ENCODE peak calls at places on chromosomes 1 and 21, in ten cellular contexts. One of them, this sample, is unnamed.
A peak's percentile ranks its signal among the peaks of the same experiment; 100 is the strongest.

GRCh38 chr1:91404151-91405012 is at the start of gene HFM1:
- DNase-seq in A549: peak; percentile 43
- DNase-seq in PC-3: no peak
- DNase-seq in tibial artery: peak; percentile 71
- DNase-seq in fibroblast of lung: peak; percentile 70
- DNase-seq in tibial nerve: peak; percentile 28
- DNase-seq in heart left ventricle: peak; percentile 81
- DNase-seq in lower lobe of right lung: peak; percentile 78
- DNase-seq in H9: peak; percentile 93
- DNase-seq in uterus: peak; percentile 83
- DNase-seq in this sample: peak; percentile 68

GRCh38 chr1:109327285-109327684 is 20.5 kb upstream of the MYBPHL start:
- DNase-seq in A549: no peak
- DNase-seq in PC-3: no peak
- DNase-seq in tibial artery: no peak
- DNase-seq in fibroblast of lung: no peak
- DNase-seq in tibial nerve: no peak
- DNase-seq in heart left ventricle: no peak
- DNase-seq in lower lobe of right lung: no peak
- DNase-seq in H9: no peak
- DNase-seq in uterus: no peak
- DNase-seq in this sample: no peak

GRCh38 chr1:13951793-13952751 is 252.1 kb downstream of the PRDM2 start:
- DNase-seq in A549: no peak
- DNase-seq in PC-3: no peak
- DNase-seq in tibial artery: no peak
- DNase-seq in fibroblast of lung: peak; percentile 9
- DNase-seq in tibial nerve: no peak
- DNase-seq in heart left ventricle: no peak
- DNase-seq in lower lobe of right lung: no peak
- DNase-seq in H9: no peak
- DNase-seq in uterus: no peak
- DNase-seq in this sample: no peak

GRCh38 chr1:3545363-3546047 is 65.8 kb downstream of the MEGF6 start:
- DNase-seq in A549: no peak
- DNase-seq in PC-3: no peak
- DNase-seq in tibial artery: no peak
- DNase-seq in fibroblast of lung: peak; percentile 35
- DNase-seq in tibial nerve: no peak
- DNase-seq in heart left ventricle: no peak
- DNase-seq in lower lobe of right lung: no peak
- DNase-seq in H9: no peak
- DNase-seq in uterus: peak; percentile 59
- DNase-seq in this sample: peak; percentile 21

GRCh38 chr1:5888606-5889211 is 103.5 kb downstream of the NPHP4 start:
- DNase-seq in A549: no peak
- DNase-seq in PC-3: no peak
- DNase-seq in tibial artery: no peak
- DNase-seq in fibroblast of lung: no peak
- DNase-seq in tibial nerve: no peak
- DNase-seq in heart left ventricle: no peak
- DNase-seq in lower lobe of right lung: peak; percentile 14
- DNase-seq in H9: peak; percentile 44
- DNase-seq in uterus: no peak
- DNase-seq in this sample: no peak

GRCh38 chr21:44612669-44613229 is 870 bp downstream of the KRTAP10-8 start:
- DNase-seq in A549: no peak
- DNase-seq in PC-3: no peak
- DNase-seq in tibial artery: no peak
- DNase-seq in fibroblast of lung: no peak
- DNase-seq in tibial nerve: no peak
- DNase-seq in heart left ventricle: no peak
- DNase-seq in lower lobe of right lung: no peak
- DNase-seq in H9: no peak
- DNase-seq in uterus: no peak
- DNase-seq in this sample: no peak

GRCh38 chr21:44273046-44273445 is 11.3 kb upstream of the DNMT3L start:
- DNase-seq in A549: no peak
- DNase-seq in PC-3: no peak
- DNase-seq in tibial artery: no peak
- DNase-seq in fibroblast of lung: no peak
- DNase-seq in tibial nerve: no peak
- DNase-seq in heart left ventricle: no peak
- DNase-seq in lower lobe of right lung: no peak
- DNase-seq in H9: no peak
- DNase-seq in uterus: no peak
- DNase-seq in this sample: no peak

GRCh38 chr1:237730826-237731350 is 159.8 kb downstream of the ZP4 start:
- DNase-seq in A549: no peak
- DNase-seq in PC-3: no peak
- DNase-seq in tibial artery: no peak
- DNase-seq in fibroblast of lung: no peak
- DNase-seq in tibial nerve: no peak
- DNase-seq in heart left ventricle: no peak
- DNase-seq in lower lobe of right lung: no peak
- DNase-seq in H9: no peak
- DNase-seq in uterus: no peak
- DNase-seq in this sample: no peak

GRCh38 chr1:208240698-208241355 is 3.4 kb downstream of the PLXNA2 start:
- DNase-seq in A549: no peak
- DNase-seq in PC-3: no peak
- DNase-seq in tibial artery: no peak
- DNase-seq in fibroblast of lung: no peak
- DNase-seq in tibial nerve: no peak
- DNase-seq in heart left ventricle: no peak
- DNase-seq in lower lobe of right lung: no peak
- DNase-seq in H9: no peak
- DNase-seq in uterus: no peak
- DNase-seq in this sample: no peak

GRCh38 chr1:208239518-208240381 is 4.4 kb downstream of the PLXNA2 start:
- DNase-seq in A549: no peak
- DNase-seq in PC-3: no peak
- DNase-seq in tibial artery: no peak
- DNase-seq in fibroblast of lung: no peak
- DNase-seq in tibial nerve: no peak
- DNase-seq in heart left ventricle: peak; percentile 11
- DNase-seq in lower lobe of right lung: no peak
- DNase-seq in H9: no peak
- DNase-seq in uterus: no peak
- DNase-seq in this sample: peak; percentile 65

GRCh38 chr1:208241541-208241940 is 2.6 kb downstream of the PLXNA2 start:
- DNase-seq in A549: no peak
- DNase-seq in PC-3: no peak
- DNase-seq in tibial artery: no peak
- DNase-seq in fibroblast of lung: no peak
- DNase-seq in tibial nerve: no peak
- DNase-seq in heart left ventricle: no peak
- DNase-seq in lower lobe of right lung: no peak
- DNase-seq in H9: no peak
- DNase-seq in uterus: no peak
- DNase-seq in this sample: no peak

GRCh38 chr1:208237241-208237640 is 6.9 kb downstream of the PLXNA2 start:
- DNase-seq in A549: no peak
- DNase-seq in PC-3: no peak
- DNase-seq in tibial artery: no peak
- DNase-seq in fibroblast of lung: no peak
- DNase-seq in tibial nerve: no peak
- DNase-seq in heart left ventricle: no peak
- DNase-seq in lower lobe of right lung: no peak
- DNase-seq in H9: no peak
- DNase-seq in uterus: no peak
- DNase-seq in this sample: no peak

DNA sequence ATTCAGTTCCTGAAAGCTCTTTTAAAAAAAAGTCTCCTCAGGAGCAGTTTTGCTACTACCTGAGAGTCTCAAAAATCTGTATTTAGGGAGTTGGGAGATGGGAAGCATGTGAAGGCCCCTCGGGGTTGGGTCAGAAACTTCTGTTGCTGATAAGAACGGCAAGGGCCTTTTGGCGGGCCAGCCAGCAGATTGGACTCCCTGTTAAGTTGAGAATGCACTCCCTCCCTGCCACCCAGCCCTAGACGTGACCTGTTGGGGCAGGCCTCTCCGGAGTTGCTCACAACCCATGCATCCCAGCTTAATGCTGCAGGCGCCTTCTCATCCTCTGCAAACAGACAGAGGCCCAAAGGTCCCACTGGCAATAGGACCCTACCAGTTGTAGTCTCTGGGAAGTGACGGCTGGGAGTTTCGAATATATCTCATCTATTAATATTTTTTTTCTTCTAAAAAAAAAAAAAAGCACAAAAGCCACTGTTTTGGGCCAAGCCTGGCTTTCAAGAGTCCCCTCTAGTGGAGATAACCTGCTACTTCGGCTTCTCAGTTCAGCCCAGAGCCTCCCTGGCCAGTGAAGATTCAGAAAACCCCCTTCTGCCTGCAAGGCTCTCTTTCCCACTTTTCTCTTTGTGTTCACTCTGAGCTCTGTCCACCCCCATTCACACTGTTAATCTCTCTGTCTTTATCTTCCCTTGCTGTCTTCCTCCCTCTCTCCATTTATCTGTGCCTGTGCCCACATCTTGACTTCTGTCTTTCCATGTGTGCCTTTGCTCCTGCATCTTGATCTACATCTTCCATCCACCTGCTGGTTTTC is 5.3 kb downstream of the PLXNA2 start:
- DNase-seq in A549: peak; percentile 58
- DNase-seq in PC-3: peak; percentile 71
- DNase-seq in tibial artery: no peak
- DNase-seq in fibroblast of lung: peak; percentile 74
- DNase-seq in tibial nerve: no peak
- DNase-seq in heart left ventricle: peak; percentile 23
- DNase-seq in lower lobe of right lung: no peak
- DNase-seq in H9: peak; percentile 77
- DNase-seq in uterus: no peak
- DNase-seq in this sample: no peak
- H3K4me1 ChIP-seq in A549: peaks cover 23% of the 10 kb centered on the region
- H3K4me1 ChIP-seq in PC-3: peaks cover 21% of the 10 kb centered on the region
- H3K4me1 ChIP-seq in tibial artery: peaks cover 8% of the 10 kb centered on the region
- H3K4me1 ChIP-seq in fibroblast of lung: no peaks in the 10 kb centered on the region
- H3K4me1 ChIP-seq in tibial nerve: peaks cover 12% of the 10 kb centered on the region
- H3K4me1 ChIP-seq in heart left ventricle: no peaks in the 10 kb centered on the region
- H3K4me1 ChIP-seq in lower lobe of right lung: peaks cover 91% of the 10 kb centered on the region
- H3K4me1 ChIP-seq in H9: peaks cover under 1% of the 10 kb centered on the region
- H3K4me1 ChIP-seq in uterus: peaks cover 6% of the 10 kb centered on the region
- H3K4me1 ChIP-seq in this sample: peaks cover 85% of the 10 kb centered on the region

GRCh38 chr1:21319447-21320407 is 29.5 kb upstream of the ECE1 start:
- DNase-seq in A549: peak; percentile 28
- DNase-seq in PC-3: no peak
- DNase-seq in tibial artery: peak; percentile 96
- DNase-seq in fibroblast of lung: no peak
- DNase-seq in tibial nerve: no peak
- DNase-seq in heart left ventricle: no peak
- DNase-seq in lower lobe of right lung: no peak
- DNase-seq in H9: no peak
- DNase-seq in uterus: no peak
- DNase-seq in this sample: peak; percentile 87
- TF ChIP-seq CTCF in A549: no peak
- TF ChIP-seq CTCF in PC-3: no peak
- TF ChIP-seq CTCF in tibial artery: peak; percentile 25
- TF ChIP-seq CTCF in fibroblast of lung: no peak
- TF ChIP-seq CTCF in tibial nerve: peak; percentile 13
- TF ChIP-seq CTCF in heart left ventricle: no peak
- TF ChIP-seq CTCF in lower lobe of right lung: no peak
- TF ChIP-seq CTCF in H9: peak; percentile 33
- TF ChIP-seq CTCF in uterus: no peak
- TF ChIP-seq CTCF in this sample: no peak

DNA sequence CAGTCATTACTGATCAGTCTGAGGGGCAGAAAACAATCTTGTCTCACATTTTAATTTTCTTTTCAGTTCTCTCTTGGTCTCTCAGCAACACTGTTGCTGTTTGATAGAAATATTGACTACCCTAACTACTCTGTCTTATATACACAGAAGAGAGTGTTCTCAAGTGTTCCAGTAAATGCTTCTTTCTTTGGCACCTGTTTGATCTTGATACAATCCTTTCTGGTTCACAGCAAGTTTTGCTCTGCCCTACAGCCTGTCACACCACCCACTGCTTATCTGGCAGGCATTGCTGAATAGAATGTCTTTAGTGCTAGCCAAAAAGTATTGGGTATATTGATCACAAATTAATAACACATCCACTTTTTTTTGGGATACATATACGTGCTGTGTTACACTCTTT is 75.7 kb upstream of the WLS start:
- DNase-seq in A549: no peak
- DNase-seq in PC-3: no peak
- DNase-seq in tibial artery: no peak
- DNase-seq in fibroblast of lung: no peak
- DNase-seq in tibial nerve: no peak
- DNase-seq in heart left ventricle: no peak
- DNase-seq in lower lobe of right lung: no peak
- DNase-seq in H9: no peak
- DNase-seq in uterus: no peak
- DNase-seq in this sample: peak; percentile 61
- H3K27ac ChIP-seq in A549: no peak overlapping the region
- H3K27ac ChIP-seq in PC-3: no peak overlapping the region
- H3K27ac ChIP-seq in tibial artery: no peak overlapping the region
- H3K27ac ChIP-seq in fibroblast of lung: no peak overlapping the region
- H3K27ac ChIP-seq in tibial nerve: no peak overlapping the region
- H3K27ac ChIP-seq in heart left ventricle: no peak overlapping the region
- H3K27ac ChIP-seq in lower lobe of right lung: no peak overlapping the region
- H3K27ac ChIP-seq in H9: no peak overlapping the region
- H3K27ac ChIP-seq in uterus: no peak overlapping the region
- H3K27ac ChIP-seq in this sample: peak overlapping the region; percentile 84

GRCh38 chr1:87513270-87513669 is 184.6 kb downstream of the LMO4 start:
- DNase-seq in A549: no peak
- DNase-seq in PC-3: no peak
- DNase-seq in tibial artery: no peak
- DNase-seq in fibroblast of lung: peak; percentile 53
- DNase-seq in tibial nerve: no peak
- DNase-seq in heart left ventricle: no peak
- DNase-seq in lower lobe of right lung: no peak
- DNase-seq in H9: no peak
- DNase-seq in uterus: no peak
- DNase-seq in this sample: no peak

GRCh38 chr1:87512431-87512830 is 183.8 kb downstream of the LMO4 start:
- DNase-seq in A549: no peak
- DNase-seq in PC-3: no peak
- DNase-seq in tibial artery: no peak
- DNase-seq in fibroblast of lung: peak; percentile 39
- DNase-seq in tibial nerve: no peak
- DNase-seq in heart left ventricle: no peak
- DNase-seq in lower lobe of right lung: no peak
- DNase-seq in H9: no peak
- DNase-seq in uterus: no peak
- DNase-seq in this sample: no peak

GRCh38 chr1:87513971-87514660 is 185.4 kb downstream of the LMO4 start:
- DNase-seq in A549: no peak
- DNase-seq in PC-3: no peak
- DNase-seq in tibial artery: no peak
- DNase-seq in fibroblast of lung: peak; percentile 2
- DNase-seq in tibial nerve: no peak
- DNase-seq in heart left ventricle: no peak
- DNase-seq in lower lobe of right lung: no peak
- DNase-seq in H9: no peak
- DNase-seq in uterus: no peak
- DNase-seq in this sample: no peak

GRCh38 chr1:87510540-87510939 is 181.9 kb downstream of the LMO4 start:
- DNase-seq in A549: no peak
- DNase-seq in PC-3: no peak
- DNase-seq in tibial artery: no peak
- DNase-seq in fibroblast of lung: no peak
- DNase-seq in tibial nerve: no peak
- DNase-seq in heart left ventricle: no peak
- DNase-seq in lower lobe of right lung: no peak
- DNase-seq in H9: no peak
- DNase-seq in uterus: no peak
- DNase-seq in this sample: no peak

DNA sequence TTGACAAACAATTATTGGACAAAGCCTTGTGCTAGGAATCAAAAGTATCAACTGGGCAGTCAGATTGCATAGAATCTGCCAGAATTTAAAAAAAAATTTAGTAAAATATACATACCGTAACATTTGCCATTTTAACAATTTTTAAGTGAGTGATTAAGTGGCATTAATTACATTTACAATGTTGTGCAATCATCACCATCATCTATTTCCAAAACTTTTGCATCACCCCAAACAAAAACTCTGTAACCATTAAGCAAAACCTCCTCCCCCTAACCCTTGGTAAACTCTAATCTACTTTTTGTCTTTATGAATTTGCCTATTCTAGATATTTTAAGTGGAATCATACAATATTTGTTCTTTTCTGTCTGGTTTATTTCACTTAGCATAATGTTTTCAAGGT is 182.8 kb downstream of the LMO4 start:
- DNase-seq in A549: no peak
- DNase-seq in PC-3: no peak
- DNase-seq in tibial artery: no peak
- DNase-seq in fibroblast of lung: no peak
- DNase-seq in tibial nerve: no peak
- DNase-seq in heart left ventricle: no peak
- DNase-seq in lower lobe of right lung: no peak
- DNase-seq in H9: no peak
- DNase-seq in uterus: no peak
- DNase-seq in this sample: no peak
- H3K4me1 ChIP-seq in A549: no peaks in the 10 kb centered on the region
- H3K4me1 ChIP-seq in PC-3: no peaks in the 10 kb centered on the region
- H3K4me1 ChIP-seq in tibial artery: no peaks in the 10 kb centered on the region
- H3K4me1 ChIP-seq in fibroblast of lung: peaks cover 3% of the 10 kb centered on the region
- H3K4me1 ChIP-seq in tibial nerve: no peaks in the 10 kb centered on the region
- H3K4me1 ChIP-seq in heart left ventricle: no peaks in the 10 kb centered on the region
- H3K4me1 ChIP-seq in lower lobe of right lung: no peaks in the 10 kb centered on the region
- H3K4me1 ChIP-seq in H9: no peaks in the 10 kb centered on the region
- H3K4me1 ChIP-seq in uterus: no peaks in the 10 kb centered on the region
- H3K4me1 ChIP-seq in this sample: no peaks in the 10 kb centered on the region

This sample was measured in body of pancreas.